ENCODE peak calls at places on chromosomes 11 and 22, in four cellular contexts. U, V, H and Q are unnamed samples.

GRCh38 chr11:17606206-17607082 is 59.4 kb downstream of the OTOG start:
- DNase-seq in U (no peak), V (no peak), H (no peak), Q (no peak)

GRCh38 chr11:62555464-62556092 is 9.0 kb upstream of the AHNAK start:
- DNase-seq in U (no peak), V (no peak), H (no peak), Q (no peak)

GRCh38 chr11:69119170-69119569 is 36.6 kb upstream of the SMIM38 start:
- DNase-seq in U (no peak), V (no peak), H (no peak), Q (no peak)

GRCh38 chr11:66268953-66269906 is 791 bp downstream of the RAB1B start:
- DNase-seq in U (peak; percentile 58), V (no peak), H (peak; percentile 69), Q (no peak)

GRCh38 chr11:127395034-127395433 is 394.5 kb upstream of the KIRREL3 start:
- DNase-seq in U (no peak), V (no peak), H (no peak), Q (no peak)

GRCh38 chr11:33620423-33621120 is 80.1 kb downstream of the C11orf91 start:
- DNase-seq in U (no peak), V (no peak), H (no peak), Q (no peak)

GRCh38 chr11:63849691-63850090 is 10.8 kb downstream of the MARK2 start:
- DNase-seq in U (no peak), V (no peak), H (no peak), Q (no peak)

GRCh38 chr11:77081976-77082836 is 15.4 kb downstream of the CAPN5 start:
- DNase-seq in U (no peak), V (no peak), H (no peak), Q (no peak)

GRCh38 chr11:99773646-99774045 is 752.9 kb downstream of the CNTN5 start:
- DNase-seq in U (peak; percentile 2), V (no peak), H (no peak), Q (no peak)

GRCh38 chr11:74672956-74673895 is 58.0 kb downstream of the CHRDL2 start:
- DNase-seq in U (no peak), V (no peak), H (peak; percentile 32), Q (no peak)

GRCh38 chr22:19706661-19707151 is 7.6 kb upstream of the SEPTIN5 start:
- DNase-seq in U (no peak), V (no peak), H (no peak), Q (no peak)

GRCh38 chr11:44595006-44595405 is 29.5 kb downstream of the CD82 start:
- DNase-seq in U (no peak), V (no peak), H (no peak), Q (no peak)

GRCh38 chr11:79287952-79288351 is 152.9 kb downstream of the TENM4 start:
- DNase-seq in U (no peak), V (no peak), H (no peak), Q (no peak)

GRCh38 chr11:122917311-122917710 is 34.8 kb downstream of the JHY start:
- DNase-seq in U (no peak), V (no peak), H (no peak), Q (no peak)

GRCh38 chr11:67635231-67635521 is 4.4 kb downstream of the TBX10 start:
- DNase-seq in U (no peak), V (no peak), H (no peak), Q (no peak)

GRCh38 chr22:47599753-47600152 is 837.3 kb downstream of the TBC1D22A start:
- DNase-seq in U (no peak), V (no peak), H (no peak), Q (no peak)

GRCh38 chr11:125244166-125244565 is 79.6 kb downstream of the PKNOX2 start:
- DNase-seq in U (no peak), V (no peak), H (no peak), Q (no peak)

GRCh38 chr11:63858628-63859550 is 20.0 kb downstream of the MARK2 start:
- DNase-seq in U (peak; percentile 67), V (no peak), H (peak; percentile 23), Q (no peak)

GRCh38 chr11:95659088-95659487 is 130.5 kb downstream of the FAM76B start:
- DNase-seq in U (no peak), V (no peak), H (no peak), Q (no peak)

GRCh38 chr22:28247114-28247513 is 328.1 kb upstream of the PITPNB start:
- DNase-seq in U (no peak), V (no peak), H (no peak), Q (no peak)

GRCh38 chr22:42180349-42180842 is 49.8 kb upstream of the CYP2D6 start:
- DNase-seq in U (no peak), V (no peak), H (peak; percentile 77), Q (no peak)

GRCh38 chr22:25629613-25630012 is 65.1 kb downstream of the GRK3 start:
- DNase-seq in U (no peak), V (no peak), H (no peak), Q (no peak)

GRCh38 chr22:38261478-38261803 is 11.4 kb downstream of the TMEM184B start:
- DNase-seq in U (no peak), V (no peak), H (no peak), Q (no peak)

GRCh38 chr11:47186076-47186936 is at the start of gene PACSIN3:
- DNase-seq in U (peak; percentile 43), V (no peak), H (peak; percentile 93), Q (no peak)

GRCh38 chr11:2072551-2073261 is 66.5 kb downstream of the IGF2 start:
- DNase-seq in U (no peak), V (no peak), H (no peak), Q (no peak)

GRCh38 chr11:57675176-57675941 is 7.4 kb downstream of the ZDHHC5 start:
- DNase-seq in U (no peak), V (no peak), H (no peak), Q (no peak)

GRCh38 chr11:126175261-126175885 is 36.1 kb downstream of the RPUSD4 start:
- DNase-seq in U (no peak), V (no peak), H (no peak), Q (no peak)

GRCh38 chr11:68661697-68662603 is 22.4 kb upstream of the GAL start:
- DNase-seq in U (no peak), V (no peak), H (no peak), Q (no peak)

GRCh38 chr11:75673977-75674582 is 5.2 kb upstream of the MAP6 start:
- DNase-seq in U (peak; percentile 15), V (no peak), H (peak; percentile 55), Q (peak; percentile 43)

GRCh38 chr11:34941688-34942087 is 25.3 kb downstream of the PDHX start:
- DNase-seq in U (no peak), V (no peak), H (no peak), Q (no peak)

GRCh38 chr22:17637490-17638181 is 921 bp upstream of the BCL2L13 start:
- DNase-seq in U (no peak), V (no peak), H (no peak), Q (no peak)

GRCh38 chr22:17633998-17634323 is 4.6 kb upstream of the BCL2L13 start:
- DNase-seq in U (no peak), V (no peak), H (no peak), Q (no peak)

GRCh38 chr22:17638182-17638431 is 450 bp upstream of the BCL2L13 start:
- DNase-seq in U (no peak), V (no peak), H (no peak), Q (no peak)

GRCh38 chr22:17634696-17635095 is 3.9 kb upstream of the BCL2L13 start:
- DNase-seq in U (no peak), V (no peak), H (no peak), Q (no peak)

DNA sequence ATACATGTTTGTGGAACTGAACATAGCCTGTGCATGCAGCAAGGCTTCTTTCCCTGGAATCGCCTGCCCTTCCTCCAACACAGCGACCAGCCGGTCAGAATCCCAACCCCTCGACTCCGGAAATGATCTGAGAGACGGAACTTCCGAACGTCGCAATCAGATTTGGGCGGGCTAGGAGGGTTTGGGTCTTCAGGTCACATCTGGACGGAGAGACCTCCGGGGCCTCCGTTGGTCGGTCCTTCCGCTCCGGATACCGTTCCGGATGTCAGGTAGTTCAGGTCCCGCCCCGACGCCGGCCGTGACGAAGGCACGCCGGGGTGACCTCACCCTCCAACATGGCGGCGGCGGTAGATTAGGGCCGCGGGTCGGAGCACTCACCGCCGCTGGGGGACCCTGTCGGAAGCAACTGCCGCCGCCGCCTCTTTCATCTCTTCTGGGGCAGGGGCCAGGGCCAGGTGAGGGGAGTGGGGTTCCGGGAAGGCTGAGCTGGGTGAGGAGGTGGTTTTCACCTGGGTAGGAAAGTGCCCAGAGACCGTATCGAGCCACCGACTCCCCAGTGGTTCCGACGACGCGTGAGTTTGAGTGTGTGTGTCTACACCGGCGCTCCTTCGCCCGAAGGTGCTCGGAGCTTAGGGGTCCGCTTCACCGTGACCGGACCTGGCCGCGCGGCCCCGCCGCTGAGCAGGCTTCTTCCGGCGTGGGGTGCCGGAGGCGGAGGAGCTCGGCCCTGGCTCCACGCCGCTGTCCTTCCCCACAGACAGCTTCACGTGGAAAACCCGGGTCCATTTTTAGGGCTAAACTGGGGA is at the start of gene BCL2L13:
- DNase-seq in U (peak; percentile 92), V (peak; percentile 45), H (peak; percentile 94), Q (peak; percentile 78)
- TF ChIP-seq REST in U (no peak), V (no peak), H (no peak), Q (no peak)

DNA sequence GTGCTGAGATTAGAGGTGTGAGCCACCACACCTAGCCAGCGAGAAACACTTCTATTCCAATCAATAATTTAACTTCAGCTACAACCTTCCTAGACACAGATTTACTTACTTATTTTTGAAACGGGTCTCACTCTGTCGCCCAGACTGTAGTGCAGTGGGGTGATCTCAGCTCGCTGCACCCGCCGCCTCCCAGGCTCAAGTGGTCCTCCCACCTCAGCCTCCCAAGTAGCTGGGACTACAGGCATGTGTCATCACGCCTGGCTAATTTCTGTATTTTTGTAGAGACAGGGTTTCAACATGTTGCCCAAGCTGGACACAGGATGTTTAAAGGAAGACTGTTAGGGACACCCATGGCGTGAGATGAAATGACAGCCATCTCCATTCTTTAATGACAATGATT is 61.3 kb downstream of the MICAL3 start:
- DNase-seq in U (no peak), V (no peak), H (no peak), Q (no peak)
- TF ChIP-seq TCF7L2 in U (no peak), V (no peak), H (no peak), Q (no peak)

GRCh38 chr22:50260434-50260800 is 1.1 kb downstream of the MAPK12 start:
- DNase-seq in U (no peak), V (no peak), H (peak; percentile 25), Q (no peak)

GRCh38 chr22:50262460-50262911 is 1.0 kb upstream of the MAPK12 start:
- DNase-seq in U (peak; percentile 28), V (no peak), H (peak; percentile 46), Q (no peak)

GRCh38 chr22:50261615-50262459 is at the start of gene MAPK12:
- DNase-seq in U (no peak), V (no peak), H (peak; percentile 80), Q (no peak)

GRCh38 chr22:50259302-50259701 is 2.2 kb downstream of the MAPK12 start:
- DNase-seq in U (no peak), V (no peak), H (no peak), Q (no peak)

GRCh38 chr22:50260801-50261614 is 475 bp downstream of the MAPK12 start:
- DNase-seq in U (no peak), V (no peak), H (peak; percentile 57), Q (no peak)
- TF ChIP-seq REST in U (no peak), V (no peak), H (no peak), Q (no peak)

GRCh38 chr11:304915-305833 is 2.4 kb upstream of the IFITM2 start:
- DNase-seq in U (peak; percentile 61), V (peak; percentile 53), H (peak; percentile 56), Q (no peak)
- TF ChIP-seq TCF7L2 in U (no peak), V (no peak), H (no peak), Q (no peak)

GRCh38 chr22:22709719-22710445 is 65.5 kb downstream of the GGTLC2 start:
- DNase-seq in U (no peak), V (no peak), H (peak; percentile 100), Q (no peak)
- TF ChIP-seq REST in U (no peak), V (no peak), H (no peak), Q (no peak)